ENCODE peak calls at places on chromosomes 3 and 15, in four cellular contexts. H is WERI-Rb-1, P is lower lobe of right lung, R is uterus. U is an unnamed sample.

GRCh38 chr15:49915822-49916221 is 203.2 kb downstream of the ATP8B4 start:
- DNase-seq in H (no peak), P (no peak), R (no peak), U (no peak)

GRCh38 chr3:126852536-126852935 is 130.4 kb upstream of the PLXNA1 start:
- DNase-seq in H (no peak), P (no peak), R (no peak), U (peak)

GRCh38 chr15:66777596-66778313 is 75.7 kb downstream of the SMAD6 start:
- DNase-seq in H (no peak), P (no peak), R (no peak), U (no peak)

GRCh38 chr3:113053169-113053568 is 62.4 kb downstream of the GTPBP8 start:
- DNase-seq in H (no peak), P (no peak), R (no peak), U (no peak)

GRCh38 chr15:92643849-92644815 is 11.4 kb downstream of the FAM174B start:
- DNase-seq in H (no peak), P (no peak), R (no peak), U (no peak)

GRCh38 chr3:32508731-32509130 is 6.1 kb upstream of the CMTM6 start:
- DNase-seq in H (no peak), P (no peak), R (no peak), U (no peak)

GRCh38 chr3:168620854-168621253 is 525.1 kb upstream of the GOLIM4 start:
- DNase-seq in H (peak), P (no peak), R (no peak), U (peak)

GRCh38 chr3:99114565-99115291 is 213.2 kb upstream of the DCBLD2 start:
- DNase-seq in H (peak), P (no peak), R (no peak), U (peak)

GRCh38 chr3:24018784-24019570 is 73.9 kb downstream of the NR1D2 start:
- DNase-seq in H (no peak), P (no peak), R (no peak), U (peak)

GRCh38 chr15:76312540-76313174 is 1.4 kb upstream of the ETFA start:
- DNase-seq in H (no peak), P (no peak), R (no peak), U (no peak)

GRCh38 chr3:160935413-160936095 is 169.6 kb downstream of the B3GALNT1 start:
- DNase-seq in H (no peak), P (no peak), R (no peak), U (no peak)

GRCh38 chr3:146472611-146473010 is 3.2 kb upstream of the PLSCR2 start:
- DNase-seq in H (no peak), P (no peak), R (no peak), U (no peak)

GRCh38 chr3:186985713-186986364 is 55.5 kb downstream of the ST6GAL1 start:
- DNase-seq in H (no peak), P (no peak), R (no peak), U (no peak)

GRCh38 chr3:123086110-123086642 is 19.4 kb downstream of the PDIA5 start:
- DNase-seq in H (no peak), P (no peak), R (no peak), U (no peak)

GRCh38 chr3:156459434-156459833 is 95.5 kb downstream of the SSR3 start:
- DNase-seq in H (no peak), P (no peak), R (no peak), U (no peak)

GRCh38 chr15:26890451-26890850 is 23.6 kb downstream of the GABRA5 start:
- DNase-seq in H (no peak), P (no peak), R (no peak), U (no peak)

GRCh38 chr3:142977399-142977728 is 13.9 kb upstream of the PAQR9 start:
- DNase-seq in H (no peak), P (no peak), R (no peak), U (no peak)

GRCh38 chr3:141368062-141368924 is at the start of gene ZBTB38:
- DNase-seq in H (no peak), P (peak), R (peak), U (peak)

GRCh38 chr3:152183473-152183872 is 85.3 kb upstream of the MBNL1 start:
- DNase-seq in H (peak), P (no peak), R (peak), U (peak)

GRCh38 chr15:55799287-55800212 is 56.6 kb upstream of the PRTG start:
- DNase-seq in H (peak), P (peak), R (peak), U (peak)

GRCh38 chr3:127145266-127145665 is 47.7 kb upstream of the PRR23E start:
- DNase-seq in H (no peak), P (no peak), R (no peak), U (no peak)

GRCh38 chr3:99884484-99884883 is 66.8 kb downstream of the CMSS1 start:
- DNase-seq in H (no peak), P (no peak), R (no peak), U (no peak)

GRCh38 chr15:31274496-31275330 is 51.9 kb upstream of the KLF13 start:
- DNase-seq in H (no peak), P (no peak), R (peak), U (peak)

GRCh38 chr15:72964135-72964534 is 88.1 kb upstream of the NEO1 start:
- DNase-seq in H (no peak), P (no peak), R (no peak), U (no peak)

GRCh38 chr3:25151497-25151896 is 276.6 kb upstream of the RARB start:
- DNase-seq in H (no peak), P (no peak), R (no peak), U (no peak)

DNA sequence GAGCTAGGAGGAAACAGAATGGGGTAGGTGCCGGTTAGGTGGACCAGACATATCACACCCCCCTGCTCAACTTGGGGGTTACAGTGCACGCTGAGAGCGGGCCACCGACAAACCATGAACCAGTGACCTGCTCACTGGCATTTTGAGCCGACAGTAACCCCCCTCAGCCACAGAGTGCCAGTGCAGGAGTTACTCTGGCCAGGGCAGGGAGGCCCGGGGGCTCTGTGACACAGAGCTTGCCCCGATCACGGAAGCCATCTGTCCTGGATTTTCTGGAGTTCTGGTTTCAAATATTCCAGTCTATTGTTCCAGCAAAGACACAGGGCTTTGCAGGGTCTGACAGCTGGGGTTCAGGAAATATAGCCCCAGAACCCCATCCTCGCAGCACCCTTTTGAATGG is 225.2 kb downstream of the VPS13C start:
- DNase-seq in H (no peak), P (no peak), R (no peak), U (no peak)
- H3K4me3 ChIP-seq in H (peak), P (no peak), R (no peak), U (no peak)

GRCh38 chr3:118000219-118000618 is 1034.4 kb downstream of the IGSF11 start:
- DNase-seq in H (no peak), P (no peak), R (no peak), U (no peak)

GRCh38 chr3:117989982-117990381 is 1044.7 kb downstream of the IGSF11 start:
- DNase-seq in H (no peak), P (no peak), R (no peak), U (no peak)

GRCh38 chr3:117997201-117998049 is 1037.2 kb downstream of the IGSF11 start:
- DNase-seq in H (peak), P (peak), R (peak), U (peak)

GRCh38 chr3:117998071-117998470 is 1036.6 kb downstream of the IGSF11 start:
- DNase-seq in H (no peak), P (no peak), R (no peak), U (no peak)

DNA sequence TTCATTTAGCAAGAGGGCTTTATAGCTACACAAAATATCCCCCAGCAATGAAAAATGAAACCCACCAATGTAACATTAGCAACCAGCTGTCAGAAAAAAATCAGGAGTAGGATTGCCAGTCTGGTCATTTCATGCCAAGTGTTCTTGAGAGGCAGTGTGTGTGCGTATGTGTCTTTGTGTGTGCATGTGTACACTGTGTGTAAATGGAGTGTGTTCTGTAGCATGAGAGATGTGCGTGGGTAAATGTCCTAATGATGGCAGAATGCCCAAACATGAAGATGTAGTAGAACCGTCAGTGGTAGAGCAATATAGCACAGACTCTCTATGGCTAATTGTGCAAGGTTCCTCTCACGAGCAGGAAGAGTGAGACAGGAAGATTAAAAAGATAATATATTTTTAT is 1038.9 kb downstream of the IGSF11 start:
- DNase-seq in H (no peak), P (no peak), R (no peak), U (no peak)
- H3K4me3 ChIP-seq in H (no peak), P (peak), R (peak), U (no peak)

GRCh38 chr3:30642715-30643361 is 36.4 kb downstream of the TGFBR2 start:
- DNase-seq in H (no peak), P (no peak), R (no peak), U (no peak)
- H3K4me3 ChIP-seq in H (no peak), P (no peak), R (no peak), U (no peak)

GRCh38 chr3:48426401-48426909 is 3.4 kb downstream of the PLXNB1 start:
- DNase-seq in H (no peak), P (no peak), R (no peak), U (peak)

GRCh38 chr3:48427630-48427962 is 2.3 kb downstream of the PLXNB1 start:
- DNase-seq in H (no peak), P (no peak), R (no peak), U (peak)

GRCh38 chr3:48428088-48428862 is 1.6 kb downstream of the PLXNB1 start:
- DNase-seq in H (no peak), P (peak), R (no peak), U (peak)

GRCh38 chr3:48425281-48425812 is 4.5 kb downstream of the PLXNB1 start:
- DNase-seq in H (no peak), P (no peak), R (peak), U (peak)

GRCh38 chr3:48426944-48427629 is 2.8 kb downstream of the PLXNB1 start:
- DNase-seq in H (no peak), P (no peak), R (no peak), U (peak)
- H3K4me3 ChIP-seq in H (no peak), P (peak), R (peak), U (no peak)

GRCh38 chr3:73342077-73342476 is 280.6 kb downstream of the EBLN2 start:
- DNase-seq in H (no peak), P (no peak), R (no peak), U (no peak)
- H3K4me3 ChIP-seq in H (no peak), P (no peak), R (no peak), U (no peak)

GRCh38 chr15:29712149-29712885 is 110.0 kb downstream of the TJP1 start:
- DNase-seq in H (no peak), P (no peak), R (no peak), U (no peak)

GRCh38 chr15:29711531-29711930 is 110.7 kb downstream of the TJP1 start:
- DNase-seq in H (no peak), P (no peak), R (no peak), U (no peak)

GRCh38 chr15:29704950-29705597 is 117.2 kb downstream of the TJP1 start:
- DNase-seq in H (no peak), P (no peak), R (no peak), U (no peak)

GRCh38 chr15:29713784-29714183 is 108.5 kb downstream of the TJP1 start:
- DNase-seq in H (no peak), P (no peak), R (no peak), U (no peak)

GRCh38 chr15:29708519-29708918 is 113.7 kb downstream of the TJP1 start:
- DNase-seq in H (no peak), P (no peak), R (no peak), U (no peak)
- H3K4me3 ChIP-seq in H (no peak), P (no peak), R (no peak), U (no peak)

DNA sequence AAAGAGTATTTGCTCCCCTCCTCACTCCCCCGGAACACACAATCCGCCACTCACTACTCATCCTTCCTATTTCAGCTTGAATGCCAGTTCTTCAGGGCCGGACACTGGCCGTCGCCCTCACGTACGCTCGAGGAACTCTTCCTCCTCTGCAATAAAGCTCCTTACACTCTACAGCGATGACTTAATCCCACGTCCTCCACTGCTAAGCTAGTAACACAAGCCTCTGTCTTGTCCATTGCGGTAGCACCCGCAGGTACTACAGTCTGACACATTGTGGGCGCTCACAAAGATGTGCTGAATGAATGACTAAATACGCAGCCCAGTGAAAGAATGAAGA is 625 bp upstream of the EPHB3 start:
- DNase-seq in H (no peak), P (peak), R (no peak), U (no peak)
- H3K4me3 ChIP-seq in H (peak), P (peak), R (peak), U (no peak)

GRCh38 chr3:183178833-183179549 is 16.5 kb upstream of the LAMP3 start:
- DNase-seq in H (peak), P (peak), R (peak), U (peak)

GRCh38 chr3:183178512-183178832 is 15.9 kb upstream of the LAMP3 start:
- DNase-seq in H (no peak), P (no peak), R (no peak), U (no peak)

GRCh38 chr3:183181606-183182005 is 19.1 kb upstream of the LAMP3 start:
- DNase-seq in H (no peak), P (no peak), R (no peak), U (no peak)

GRCh38 chr3:183180765-183181295 is 18.3 kb upstream of the LAMP3 start:
- DNase-seq in H (no peak), P (no peak), R (no peak), U (no peak)

GRCh38 chr3:183180105-183180763 is 17.7 kb upstream of the LAMP3 start:
- DNase-seq in H (no peak), P (no peak), R (no peak), U (peak)
- H3K4me3 ChIP-seq in H (no peak), P (peak), R (no peak), U (peak)

DNA sequence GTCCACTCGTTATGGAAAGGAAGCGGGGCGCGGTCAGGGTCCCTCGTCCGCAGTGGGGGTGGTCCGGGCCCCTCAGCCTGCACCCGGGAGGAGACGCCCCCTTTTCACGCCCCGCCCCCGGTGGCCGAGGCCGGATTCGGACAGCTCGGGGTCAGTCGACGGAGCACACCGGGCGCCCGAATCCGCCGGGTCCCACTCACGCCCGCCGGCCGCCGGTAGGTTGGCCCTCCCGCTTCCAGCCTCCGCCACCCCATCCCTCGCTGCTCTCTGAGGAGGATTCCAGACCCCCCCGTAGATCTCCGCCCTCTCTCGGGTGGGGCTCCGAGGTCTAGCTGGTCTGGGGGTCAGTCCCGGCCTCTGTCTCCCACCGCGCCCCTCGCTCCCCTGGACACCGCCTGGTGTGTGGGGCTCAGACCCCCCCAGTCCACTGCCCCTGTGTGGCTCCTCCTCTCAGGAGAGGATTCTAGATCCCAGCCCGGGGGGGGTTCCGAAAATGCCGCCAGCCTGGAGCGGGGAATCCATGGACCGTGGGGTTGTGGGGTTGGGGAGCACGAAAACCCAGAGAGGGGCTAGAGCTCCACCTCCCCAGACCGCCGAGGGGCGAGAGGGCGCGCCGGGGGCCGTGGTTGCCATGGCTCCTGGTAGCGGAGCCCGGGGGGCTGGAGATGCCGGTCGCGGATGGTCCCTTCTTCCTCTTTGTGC is 742 bp downstream of the CHL1 start:
- DNase-seq in H (peak), P (peak), R (no peak), U (peak)
- H3K4me3 ChIP-seq in H (peak), P (peak), R (peak), U (peak)